ENCODE peak calls at places on chromosomes 16 and 17, in seven cellular contexts. One of them, this sample, is unnamed.

GRCh38 chr17:688100-688989 is 26.3 kb downstream of the VPS53 start:
- DNase-seq in transverse colon: peak
- DNase-seq in CD8-positive, alpha-beta T cell: no peak
- DNase-seq in B cell: peak
- DNase-seq in dorsolateral prefrontal cortex: peak
- DNase-seq in glutamatergic neuron: no peak
- DNase-seq in hepatocyte: peak
- DNase-seq in this sample: no peak

GRCh38 chr16:57938936-57939871 is 31.7 kb downstream of the CNGB1 start:
- DNase-seq in transverse colon: peak
- DNase-seq in dorsolateral prefrontal cortex: no peak
- DNase-seq in B cell: no peak
- DNase-seq in hepatocyte: peak
- DNase-seq in glutamatergic neuron: no peak
- DNase-seq in CD8-positive, alpha-beta T cell: no peak
- DNase-seq in this sample: no peak

GRCh38 chr17:45021607-45022287 is 29.7 kb downstream of the DCAKD start:
- DNase-seq in glutamatergic neuron: peak
- DNase-seq in transverse colon: peak
- DNase-seq in CD8-positive, alpha-beta T cell: peak
- DNase-seq in B cell: peak
- DNase-seq in dorsolateral prefrontal cortex: peak
- DNase-seq in hepatocyte: peak
- DNase-seq in this sample: peak

GRCh38 chr16:52597073-52597771 is 50.3 kb upstream of the TOX3 start:
- DNase-seq in B cell: no peak
- DNase-seq in transverse colon: no peak
- DNase-seq in CD8-positive, alpha-beta T cell: no peak
- DNase-seq in hepatocyte: peak
- DNase-seq in glutamatergic neuron: no peak
- DNase-seq in dorsolateral prefrontal cortex: no peak
- DNase-seq in this sample: no peak

GRCh38 chr16:57728336-57729181 is 7.0 kb upstream of the KATNB1 start:
- DNase-seq in hepatocyte: no peak
- DNase-seq in CD8-positive, alpha-beta T cell: no peak
- DNase-seq in transverse colon: no peak
- DNase-seq in dorsolateral prefrontal cortex: no peak
- DNase-seq in B cell: no peak
- DNase-seq in glutamatergic neuron: no peak
- DNase-seq in this sample: no peak

GRCh38 chr17:33205552-33205951 is 87.5 kb downstream of the ASIC2 start:
- DNase-seq in glutamatergic neuron: no peak
- DNase-seq in B cell: no peak
- DNase-seq in hepatocyte: no peak
- DNase-seq in dorsolateral prefrontal cortex: no peak
- DNase-seq in CD8-positive, alpha-beta T cell: no peak
- DNase-seq in transverse colon: no peak
- DNase-seq in this sample: no peak

GRCh38 chr17:17420035-17420434 is 56.8 kb upstream of the MED9 start:
- DNase-seq in CD8-positive, alpha-beta T cell: no peak
- DNase-seq in hepatocyte: no peak
- DNase-seq in glutamatergic neuron: no peak
- DNase-seq in dorsolateral prefrontal cortex: no peak
- DNase-seq in transverse colon: no peak
- DNase-seq in B cell: no peak
- DNase-seq in this sample: no peak

GRCh38 chr17:39903158-39903884 is 15.1 kb downstream of the GSDMB start:
- DNase-seq in glutamatergic neuron: no peak
- DNase-seq in hepatocyte: no peak
- DNase-seq in B cell: no peak
- DNase-seq in transverse colon: no peak
- DNase-seq in CD8-positive, alpha-beta T cell: no peak
- DNase-seq in dorsolateral prefrontal cortex: no peak
- DNase-seq in this sample: no peak

GRCh38 chr17:43328650-43329049 is 70.1 kb upstream of the ARL4D start:
- DNase-seq in transverse colon: no peak
- DNase-seq in CD8-positive, alpha-beta T cell: no peak
- DNase-seq in dorsolateral prefrontal cortex: no peak
- DNase-seq in glutamatergic neuron: no peak
- DNase-seq in hepatocyte: no peak
- DNase-seq in B cell: no peak
- DNase-seq in this sample: no peak

GRCh38 chr17:43327421-43327820 is 71.4 kb upstream of the ARL4D start:
- DNase-seq in B cell: no peak
- DNase-seq in glutamatergic neuron: no peak
- DNase-seq in transverse colon: no peak
- DNase-seq in CD8-positive, alpha-beta T cell: no peak
- DNase-seq in hepatocyte: no peak
- DNase-seq in dorsolateral prefrontal cortex: no peak
- DNase-seq in this sample: no peak

GRCh38 chr17:43326490-43327275 is 72.1 kb upstream of the ARL4D start:
- DNase-seq in dorsolateral prefrontal cortex: no peak
- DNase-seq in hepatocyte: no peak
- DNase-seq in transverse colon: no peak
- DNase-seq in B cell: no peak
- DNase-seq in CD8-positive, alpha-beta T cell: no peak
- DNase-seq in glutamatergic neuron: no peak
- DNase-seq in this sample: no peak

GRCh38 chr17:43327834-43328420 is 70.9 kb upstream of the ARL4D start:
- DNase-seq in hepatocyte: no peak
- DNase-seq in glutamatergic neuron: no peak
- DNase-seq in dorsolateral prefrontal cortex: no peak
- DNase-seq in transverse colon: no peak
- DNase-seq in B cell: no peak
- DNase-seq in CD8-positive, alpha-beta T cell: no peak
- DNase-seq in this sample: no peak

DNA sequence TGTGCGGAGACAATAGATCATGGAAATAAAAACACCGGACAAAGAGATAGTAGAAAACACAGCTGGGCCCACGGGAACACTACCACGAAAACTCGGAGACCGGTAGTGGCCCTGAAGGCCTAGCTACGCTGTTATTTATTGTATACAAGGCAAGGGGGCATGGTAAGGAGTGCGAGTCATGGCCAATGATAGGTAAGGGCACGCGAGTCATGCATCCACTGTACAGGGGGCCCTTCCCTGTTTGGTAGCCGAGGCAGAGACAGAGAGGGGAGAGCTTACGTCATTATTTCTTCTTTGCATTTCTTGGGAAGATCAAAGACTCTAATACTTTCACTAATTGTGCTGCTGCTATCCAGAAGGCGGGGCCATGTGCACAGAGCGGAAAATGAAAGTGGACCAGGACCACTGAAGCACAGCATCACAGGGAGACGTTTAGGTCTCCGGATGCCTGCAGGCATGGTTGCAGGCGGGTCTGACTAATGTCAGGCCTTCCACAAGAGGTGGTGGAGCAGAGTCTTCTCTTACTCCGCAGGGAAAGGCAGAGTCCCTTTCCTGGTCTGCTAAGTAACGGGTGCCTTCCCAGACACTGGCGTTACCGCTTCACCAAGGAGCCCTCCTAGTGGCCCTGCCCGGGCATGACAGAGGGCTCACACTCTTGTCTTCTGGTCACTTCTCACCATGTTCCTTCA is 74.4 kb upstream of the ARL4D start:
- DNase-seq in hepatocyte: no peak
- DNase-seq in CD8-positive, alpha-beta T cell: no peak
- DNase-seq in dorsolateral prefrontal cortex: no peak
- DNase-seq in B cell: peak
- DNase-seq in transverse colon: no peak
- DNase-seq in glutamatergic neuron: peak
- DNase-seq in this sample: peak
- TF ChIP-seq CTCF in hepatocyte: no peak
- TF ChIP-seq CTCF in CD8-positive, alpha-beta T cell: no peak
- TF ChIP-seq CTCF in dorsolateral prefrontal cortex: no peak
- TF ChIP-seq CTCF in B cell: no peak
- TF ChIP-seq CTCF in transverse colon: no peak
- TF ChIP-seq CTCF in glutamatergic neuron: peak
- TF ChIP-seq CTCF in this sample: no peak

GRCh38 chr17:74771319-74771914 is 4.7 kb downstream of the NAT9 start:
- DNase-seq in B cell: no peak
- DNase-seq in hepatocyte: no peak
- DNase-seq in glutamatergic neuron: no peak
- DNase-seq in CD8-positive, alpha-beta T cell: no peak
- DNase-seq in transverse colon: no peak
- DNase-seq in dorsolateral prefrontal cortex: no peak
- DNase-seq in this sample: no peak

GRCh38 chr17:74772071-74772470 is 4.1 kb downstream of the NAT9 start:
- DNase-seq in transverse colon: no peak
- DNase-seq in hepatocyte: no peak
- DNase-seq in glutamatergic neuron: no peak
- DNase-seq in dorsolateral prefrontal cortex: no peak
- DNase-seq in B cell: no peak
- DNase-seq in CD8-positive, alpha-beta T cell: no peak
- DNase-seq in this sample: no peak

GRCh38 chr17:74769266-74769855 is 6.8 kb downstream of the NAT9 start:
- DNase-seq in glutamatergic neuron: no peak
- DNase-seq in CD8-positive, alpha-beta T cell: no peak
- DNase-seq in B cell: no peak
- DNase-seq in dorsolateral prefrontal cortex: no peak
- DNase-seq in hepatocyte: no peak
- DNase-seq in transverse colon: no peak
- DNase-seq in this sample: no peak

GRCh38 chr17:74769856-74770497 is 6.2 kb downstream of the NAT9 start:
- DNase-seq in B cell: no peak
- DNase-seq in glutamatergic neuron: no peak
- DNase-seq in transverse colon: no peak
- DNase-seq in CD8-positive, alpha-beta T cell: no peak
- DNase-seq in dorsolateral prefrontal cortex: no peak
- DNase-seq in hepatocyte: no peak
- DNase-seq in this sample: no peak

DNA sequence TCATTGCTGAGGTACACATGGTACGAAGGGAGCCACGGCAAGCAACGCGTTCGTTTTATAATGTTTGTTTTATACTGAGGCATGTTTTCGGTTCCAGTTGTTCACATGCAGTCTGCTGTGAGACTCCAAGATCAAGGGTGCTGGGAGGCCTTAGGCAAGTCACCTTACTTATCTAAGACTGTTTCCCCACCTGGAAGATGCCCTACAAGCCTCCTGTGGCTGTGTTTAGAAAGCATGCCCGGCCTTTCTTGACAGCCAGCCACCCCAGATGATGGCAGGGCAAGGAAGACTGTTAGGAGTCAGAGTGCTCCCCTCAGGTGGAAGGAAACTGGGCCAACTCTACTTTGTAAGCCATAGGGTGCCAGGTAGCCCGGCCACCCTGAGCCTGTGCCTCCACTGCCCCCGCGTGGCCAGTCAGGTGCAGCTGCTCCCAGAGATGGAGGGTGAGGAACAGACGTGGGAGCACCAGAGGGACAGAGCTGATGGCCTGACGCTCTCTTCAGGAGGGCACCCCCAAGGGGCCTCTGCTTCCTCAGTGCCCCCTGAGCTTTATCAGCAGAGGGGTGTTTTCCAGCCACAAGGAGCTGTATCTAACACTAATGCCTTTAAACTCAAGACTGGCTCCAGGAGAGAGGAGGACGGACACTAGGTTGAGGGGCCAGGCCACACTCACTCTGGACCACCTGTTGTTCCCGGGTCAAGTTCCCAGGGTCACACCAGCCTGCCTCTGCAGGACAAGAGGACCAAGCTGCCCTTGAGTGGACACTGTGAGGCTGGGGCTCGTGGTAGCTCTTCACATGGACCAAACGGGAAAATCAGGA is 5.4 kb downstream of the NAT9 start:
- DNase-seq in B cell: peak
- DNase-seq in transverse colon: peak
- DNase-seq in CD8-positive, alpha-beta T cell: peak
- DNase-seq in dorsolateral prefrontal cortex: peak
- DNase-seq in hepatocyte: peak
- DNase-seq in glutamatergic neuron: peak
- DNase-seq in this sample: peak
- TF ChIP-seq CTCF in B cell: peak
- TF ChIP-seq CTCF in transverse colon: peak
- TF ChIP-seq CTCF in CD8-positive, alpha-beta T cell: peak
- TF ChIP-seq CTCF in dorsolateral prefrontal cortex: peak
- TF ChIP-seq CTCF in hepatocyte: peak
- TF ChIP-seq CTCF in glutamatergic neuron: peak
- TF ChIP-seq CTCF in this sample: peak

DNA sequence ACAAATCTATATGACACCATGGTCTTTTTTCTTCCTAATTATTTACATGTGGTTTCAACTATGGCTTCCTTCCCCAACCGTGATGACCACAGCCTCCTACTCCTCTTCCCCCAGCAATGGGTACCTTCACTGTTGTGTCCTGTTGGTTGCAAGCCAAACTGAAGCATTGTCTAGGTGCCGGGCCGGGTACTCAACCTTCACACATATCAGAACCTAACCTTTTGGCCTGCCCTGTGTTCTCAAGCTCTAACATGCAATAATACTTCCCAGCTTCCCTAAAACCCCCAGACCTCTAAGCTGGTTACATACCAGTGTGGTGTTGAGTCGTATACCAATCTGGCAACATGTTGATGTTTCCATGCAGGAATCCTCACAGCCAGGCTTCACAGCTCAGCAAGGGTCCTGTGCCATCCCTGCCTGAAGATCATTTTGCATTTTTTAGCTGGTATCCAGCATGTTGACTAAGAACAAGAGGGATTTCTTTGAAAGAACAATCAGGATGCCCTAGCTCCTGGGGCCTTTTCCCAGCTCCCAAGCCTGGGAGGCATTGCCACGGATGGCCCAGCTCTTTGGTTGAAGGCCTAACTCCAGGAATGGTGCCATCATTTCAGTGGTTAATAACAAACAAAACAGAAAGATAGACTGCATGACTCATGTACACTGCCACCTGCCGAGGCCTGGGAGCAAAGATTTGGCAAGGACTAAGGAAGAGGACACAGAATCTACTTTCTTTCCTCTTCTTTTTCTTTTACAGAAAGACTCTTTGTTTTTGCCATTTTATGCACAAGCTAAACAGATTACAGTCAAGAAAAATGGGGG is 373.7 kb upstream of the SALL1 start:
- DNase-seq in dorsolateral prefrontal cortex: no peak
- DNase-seq in hepatocyte: no peak
- DNase-seq in CD8-positive, alpha-beta T cell: no peak
- DNase-seq in glutamatergic neuron: no peak
- DNase-seq in B cell: no peak
- DNase-seq in transverse colon: no peak
- DNase-seq in this sample: no peak
- TF ChIP-seq CTCF in dorsolateral prefrontal cortex: peak
- TF ChIP-seq CTCF in hepatocyte: no peak
- TF ChIP-seq CTCF in CD8-positive, alpha-beta T cell: no peak
- TF ChIP-seq CTCF in glutamatergic neuron: no peak
- TF ChIP-seq CTCF in B cell: no peak
- TF ChIP-seq CTCF in transverse colon: no peak
- TF ChIP-seq CTCF in this sample: no peak

GRCh38 chr17:81888105-81888987 is 3.0 kb downstream of the ALYREF start:
- DNase-seq in B cell: no peak
- DNase-seq in glutamatergic neuron: no peak
- DNase-seq in dorsolateral prefrontal cortex: no peak
- DNase-seq in CD8-positive, alpha-beta T cell: no peak
- DNase-seq in transverse colon: no peak
- DNase-seq in hepatocyte: no peak
- DNase-seq in this sample: no peak

GRCh38 chr17:81888988-81889595 is 2.3 kb downstream of the ALYREF start:
- DNase-seq in dorsolateral prefrontal cortex: no peak
- DNase-seq in CD8-positive, alpha-beta T cell: no peak
- DNase-seq in hepatocyte: peak
- DNase-seq in B cell: no peak
- DNase-seq in glutamatergic neuron: no peak
- DNase-seq in transverse colon: no peak
- DNase-seq in this sample: no peak

GRCh38 chr17:81889602-81890001 is 1.8 kb downstream of the ALYREF start:
- DNase-seq in hepatocyte: peak
- DNase-seq in glutamatergic neuron: no peak
- DNase-seq in CD8-positive, alpha-beta T cell: no peak
- DNase-seq in transverse colon: no peak
- DNase-seq in B cell: no peak
- DNase-seq in dorsolateral prefrontal cortex: no peak
- DNase-seq in this sample: no peak

GRCh38 chr17:81891303-81891552 is 158 bp downstream of the ALYREF start:
- DNase-seq in B cell: no peak
- DNase-seq in CD8-positive, alpha-beta T cell: no peak
- DNase-seq in transverse colon: no peak
- DNase-seq in glutamatergic neuron: no peak
- DNase-seq in dorsolateral prefrontal cortex: no peak
- DNase-seq in hepatocyte: no peak
- DNase-seq in this sample: no peak

GRCh38 chr17:81890447-81891302 is 711 bp downstream of the ALYREF start:
- DNase-seq in CD8-positive, alpha-beta T cell: no peak
- DNase-seq in dorsolateral prefrontal cortex: no peak
- DNase-seq in hepatocyte: peak
- DNase-seq in glutamatergic neuron: no peak
- DNase-seq in B cell: peak
- DNase-seq in transverse colon: no peak
- DNase-seq in this sample: no peak
- TF ChIP-seq CTCF in CD8-positive, alpha-beta T cell: no peak
- TF ChIP-seq CTCF in dorsolateral prefrontal cortex: no peak
- TF ChIP-seq CTCF in hepatocyte: no peak
- TF ChIP-seq CTCF in glutamatergic neuron: no peak
- TF ChIP-seq CTCF in B cell: no peak
- TF ChIP-seq CTCF in transverse colon: no peak
- TF ChIP-seq CTCF in this sample: no peak